ENCODE peak calls at places on chromosomes 3 and 15, in six cellular contexts. K is bronchial epithelial cell, T is AG04449, M is left ventricle myocardium inferior, P is AG09309, Z is Peyer's patch. Q is an unnamed sample.

GRCh38 chr3:182148360-182148759 is 436.6 kb downstream of the SOX2 start:
- DNase-seq in K (no peak), T (no peak), M (no peak), P (no peak), Z (no peak), Q (no peak)

GRCh38 chr15:101105059-101105851 is 146.6 kb downstream of the CHSY1 start:
- DNase-seq in K (peak; percentile 8), T (no peak), M (no peak), P (no peak), Z (no peak), Q (no peak)

GRCh38 chr15:63322541-63322940 is 45.1 kb downstream of the APH1B start:
- DNase-seq in K (no peak), T (peak; percentile 14), M (peak; percentile 45), P (no peak), Z (no peak), Q (peak; percentile 29)

GRCh38 chr15:98548172-98548971 is 100.0 kb upstream of the IGF1R start:
- DNase-seq in K (peak; percentile 79), T (no peak), M (peak; percentile 71), P (no peak), Z (peak; percentile 59), Q (peak; percentile 53)

GRCh38 chr15:84661001-84661400 is 3.0 kb upstream of the NMB start:
- DNase-seq in K (no peak), T (no peak), M (no peak), P (no peak), Z (no peak), Q (no peak)

GRCh38 chr3:182716114-182716688 is 77.1 kb upstream of the ATP11B start:
- DNase-seq in K (no peak), T (no peak), M (no peak), P (no peak), Z (no peak), Q (no peak)

GRCh38 chr3:197306374-197307086 is 8.1 kb upstream of the DLG1 start:
- DNase-seq in K (peak; percentile 95), T (no peak), M (no peak), P (peak; percentile 82), Z (no peak), Q (peak; percentile 66)

GRCh38 chr15:67024322-67024997 is 40.9 kb upstream of the SMAD3 start:
- DNase-seq in K (peak; percentile 92), T (peak; percentile 85), M (peak; percentile 71), P (peak; percentile 94), Z (no peak), Q (peak; percentile 97)

GRCh38 chr3:16474304-16474703 is 39.2 kb downstream of the RFTN1 start:
- DNase-seq in K (peak; percentile 13), T (peak; percentile 61), M (no peak), P (no peak), Z (no peak), Q (no peak)

GRCh38 chr15:101176625-101177024 is 75.2 kb downstream of the CHSY1 start:
- DNase-seq in K (peak; percentile 59), T (no peak), M (no peak), P (no peak), Z (no peak), Q (peak; percentile 46)

GRCh38 chr15:89356634-89357298 is 22.1 kb upstream of the POLG start:
- DNase-seq in K (peak; percentile 15), T (no peak), M (no peak), P (no peak), Z (no peak), Q (peak; percentile 39)

GRCh38 chr3:131142580-131142979 is 115.9 kb downstream of the NEK11 start:
- DNase-seq in K (peak; percentile 1), T (no peak), M (no peak), P (no peak), Z (no peak), Q (no peak)

GRCh38 chr15:65372787-65373067 is 5.1 kb downstream of the IGDCC3 start:
- DNase-seq in K (no peak), T (no peak), M (no peak), P (no peak), Z (no peak), Q (no peak)

GRCh38 chr15:78726870-78727551 is 84.3 kb downstream of the ADAMTS7 start:
- DNase-seq in K (peak; percentile 26), T (no peak), M (no peak), P (no peak), Z (no peak), Q (peak; percentile 71)

GRCh38 chr3:71926242-71926560 is 141.3 kb upstream of the PROK2 start:
- DNase-seq in K (peak; percentile 71), T (no peak), M (no peak), P (no peak), Z (no peak), Q (peak; percentile 68)
- TF ChIP-seq CTCF in K (peak; percentile 78), T (peak; percentile 8), M (peak; percentile 33), P (peak; percentile 18), Z (no peak), Q (peak; percentile 39)

GRCh38 chr15:90463381-90463780 is 66.3 kb upstream of the CRTC3 start:
- DNase-seq in K (peak; percentile 60), T (peak; percentile 33), M (no peak), P (peak; percentile 40), Z (no peak), Q (peak; percentile 40)
- TF ChIP-seq CTCF in K (no peak), T (no peak), M (peak; percentile 50), P (no peak), Z (no peak), Q (no peak)

GRCh38 chr3:190701096-190701532 is 161.4 kb downstream of the GMNC start:
- DNase-seq in K (peak; percentile 80), T (no peak), M (peak; percentile 19), P (no peak), Z (no peak), Q (peak; percentile 86)
- TF ChIP-seq CTCF in K (peak; percentile 79), T (peak; percentile 58), M (peak; percentile 65), P (peak; percentile 78), Z (no peak), Q (peak; percentile 75)

GRCh38 chr3:147924755-147925154 is 515.6 kb downstream of the ZIC1 start:
- DNase-seq in K (peak; percentile 7), T (no peak), M (no peak), P (no peak), Z (no peak), Q (no peak)
- TF ChIP-seq CTCF in K (no peak), T (no peak), M (no peak), P (no peak), Z (no peak), Q (no peak)

GRCh38 chr3:28739647-28740046 is 391.0 kb upstream of the AZI2 start:
- DNase-seq in K (no peak), T (no peak), M (no peak), P (no peak), Z (no peak), Q (no peak)
- TF ChIP-seq CTCF in K (no peak), T (no peak), M (no peak), P (no peak), Z (no peak), Q (no peak)